ENCODE peak calls at places on chromosomes 5 and 9, in seven cellular contexts. J, H, M, D, Y, E and U are unnamed samples. For H3K4me1, the result is how much of the 10 kb centered on the place peaks cover.

GRCh38 chr9:133704711-133705181 is 33.4 kb downstream of the SARDH start:
- DNase-seq in Y (no peak), H (no peak), M (no peak), J (no peak), E (no peak), D (no peak), U (no peak)

GRCh38 chr9:127937046-127937382 is 640 bp downstream of the DPM2 start:
- DNase-seq in D (no peak), M (no peak), E (no peak), J (no peak), Y (no peak), H (no peak), U (no peak)

GRCh38 chr5:55634866-55635265 is 77.3 kb downstream of the SLC38A9 start:
- DNase-seq in D (no peak), Y (no peak), J (no peak), H (no peak), E (no peak), M (no peak), U (no peak)

GRCh38 chr5:150847334-150847695 is 994 bp downstream of the IRGM start:
- DNase-seq in J (no peak), D (no peak), Y (no peak), H (no peak), M (no peak), E (no peak), U (no peak)

GRCh38 chr9:31390352-31391025 is 994.0 kb upstream of the ACO1 start:
- DNase-seq in M (no peak), E (no peak), J (no peak), H (no peak), D (no peak), Y (peak), U (no peak)

GRCh38 chr5:50666261-50667078 is at the start of gene PARP8:
- DNase-seq in H (peak), Y (peak), D (peak), M (no peak), E (no peak), J (peak), U (peak)

GRCh38 chr5:150431574-150431973 is 18.0 kb downstream of the RPS14 start:
- DNase-seq in Y (peak), H (no peak), J (no peak), E (no peak), M (no peak), D (no peak), U (no peak)

GRCh38 chr5:35345222-35345621 is 114.9 kb upstream of the PRLR start:
- DNase-seq in M (peak), D (no peak), J (no peak), H (no peak), Y (no peak), E (no peak), U (no peak)

GRCh38 chr9:91379461-91379860 is 17.7 kb upstream of the AUH start:
- DNase-seq in H (no peak), M (no peak), J (no peak), Y (no peak), E (no peak), D (no peak), U (no peak)

GRCh38 chr5:173802670-173803165 is 85.4 kb upstream of the CPEB4 start:
- DNase-seq in H (peak), D (peak), J (no peak), M (peak), E (no peak), Y (no peak), U (no peak)

GRCh38 chr5:162107591-162107990 is 40.0 kb downstream of the GABRG2 start:
- DNase-seq in M (no peak), D (no peak), Y (no peak), H (no peak), J (no peak), E (no peak), U (no peak)

GRCh38 chr5:170420809-170421412 is 31.7 kb upstream of the KCNMB1 start:
- DNase-seq in Y (peak), M (peak), D (peak), E (peak), H (peak), J (peak), U (peak)

GRCh38 chr9:115289757-115290208 is 171.8 kb upstream of the TNC start:
- DNase-seq in E (no peak), H (peak), M (no peak), D (peak), Y (no peak), J (no peak), U (no peak)

GRCh38 chr5:132138260-132138659 is 64.7 kb downstream of the CSF2 start:
- DNase-seq in H (no peak), D (peak), Y (no peak), J (no peak), E (no peak), M (no peak), U (no peak)

GRCh38 chr9:37761511-37761910 is 7.9 kb downstream of the TRMT10B start:
- DNase-seq in D (peak), M (no peak), H (no peak), E (no peak), Y (no peak), J (no peak), U (no peak)

GRCh38 chr5:172447646-172448365 is 6.5 kb downstream of the SH3PXD2B start:
- DNase-seq in D (no peak), Y (no peak), H (no peak), M (no peak), E (no peak), J (no peak), U (no peak)

GRCh38 chr9:129875181-129875611 is 39.9 kb downstream of the USP20 start:
- DNase-seq in Y (no peak), J (no peak), D (no peak), M (no peak), H (no peak), E (peak), U (no peak)

GRCh38 chr5:145778144-145778900 is 56.8 kb downstream of the PRELID2 start:
- DNase-seq in E (peak), D (no peak), J (no peak), Y (no peak), M (no peak), H (no peak), U (no peak)

GRCh38 chr5:159764283-159764927 is 151.9 kb upstream of the ADRA1B start:
- DNase-seq in Y (no peak), E (no peak), M (no peak), D (peak), J (no peak), H (peak), U (no peak)

GRCh38 chr5:132774896-132775295 is 2.1 kb downstream of the SEPTIN8 start:
- DNase-seq in J (no peak), M (no peak), H (no peak), E (no peak), Y (no peak), D (no peak), U (no peak)

GRCh38 chr5:132434391-132434790 is 56.2 kb downstream of the IRF1 start:
- DNase-seq in E (no peak), D (peak), J (no peak), Y (no peak), M (no peak), H (no peak), U (no peak)

GRCh38 chr9:137067860-137068538 is 2.4 kb downstream of the SAPCD2 start:
- DNase-seq in M (peak), D (peak), H (peak), J (peak), Y (peak), E (peak), U (peak)

GRCh38 chr5:120152472-120152871 is 311.6 kb upstream of the PRR16 start:
- DNase-seq in J (no peak), Y (no peak), H (no peak), E (peak), D (peak), M (peak), U (no peak)

GRCh38 chr9:107710988-107711387 is 221.4 kb upstream of the KLF4 start:
- DNase-seq in E (no peak), H (no peak), J (no peak), D (no peak), Y (no peak), M (no peak), U (no peak)

GRCh38 chr9:93824386-93825294 is 130.5 kb downstream of the BARX1 start:
- DNase-seq in M (no peak), Y (no peak), E (no peak), H (no peak), D (no peak), J (no peak), U (no peak)

GRCh38 chr5:36389245-36389644 is 87.5 kb upstream of the RANBP3L start:
- DNase-seq in D (no peak), H (peak), Y (no peak), E (peak), J (no peak), M (no peak), U (no peak)

GRCh38 chr9:86540999-86541398 is 186.8 kb upstream of the TUT7 start:
- DNase-seq in J (no peak), E (no peak), H (no peak), Y (no peak), M (no peak), D (no peak), U (no peak)

GRCh38 chr9:81693639-81694378 is 4.5 kb upstream of the TLE1 start:
- DNase-seq in E (no peak), D (no peak), Y (no peak), M (no peak), J (no peak), H (no peak), U (no peak)

GRCh38 chr9:81689343-81690175 is at the start of gene TLE1:
- DNase-seq in M (peak), Y (peak), J (peak), D (peak), H (peak), E (no peak), U (peak)

GRCh38 chr9:81686614-81687520 is 2.5 kb downstream of the TLE1 start:
- DNase-seq in M (peak), D (peak), H (peak), Y (peak), E (no peak), J (peak), U (peak)

GRCh38 chr9:81687521-81688261 is 1.7 kb downstream of the TLE1 start:
- DNase-seq in D (no peak), M (peak), Y (peak), J (peak), H (peak), E (no peak), U (no peak)

GRCh38 chr9:81690251-81690851 is 1.0 kb upstream of the TLE1 start:
- DNase-seq in M (peak), Y (peak), H (peak), E (no peak), J (no peak), D (peak), U (no peak)
- H3K27ac ChIP-seq in M (peak), Y (no peak), H (peak), E (no peak), J (peak), D (peak), U (no peak)

GRCh38 chr9:135019224-135019623 is 68.2 kb upstream of the OLFM1 start:
- DNase-seq in E (no peak), H (no peak), D (no peak), J (no peak), Y (no peak), M (no peak), U (no peak)
- H3K4me1 ChIP-seq in E (under half), H (under half), D (under half), J (under half), Y (under half), M (under half), U (under half)

DNA sequence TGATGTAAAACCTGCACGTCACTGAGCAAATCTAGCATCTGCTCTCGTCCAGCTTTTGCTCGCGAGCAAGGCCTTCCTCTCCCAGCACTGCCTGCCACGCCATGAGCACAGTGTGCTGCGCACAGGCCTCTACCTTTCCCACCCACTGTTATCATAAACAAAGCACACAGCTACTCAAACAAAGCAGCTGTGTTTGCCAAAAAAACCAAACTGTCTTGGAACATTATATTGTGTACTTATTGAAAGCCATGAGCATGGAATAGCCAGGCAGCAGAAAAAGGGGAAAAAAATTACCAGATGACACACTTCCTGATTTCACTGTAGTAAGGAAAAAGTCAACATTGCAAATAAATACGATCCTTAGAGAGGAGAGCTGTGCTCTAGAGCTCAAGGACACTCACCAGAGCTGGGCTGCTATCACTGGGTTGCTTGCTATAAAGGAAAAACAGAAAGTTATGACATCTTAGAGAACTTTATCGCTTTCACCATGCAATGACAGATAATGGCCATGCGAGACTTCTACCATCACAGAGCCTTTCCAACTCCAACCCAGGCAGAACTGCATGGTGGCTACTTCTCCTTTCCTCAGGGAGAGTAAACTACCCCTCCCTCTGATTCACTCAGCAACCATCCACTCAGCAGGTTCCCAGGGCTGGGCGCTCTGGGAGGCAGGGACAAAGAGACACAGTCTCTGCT is 69.6 kb downstream of the EPB41L4B start:
- DNase-seq in Y (no peak), J (peak), D (peak), H (peak), E (peak), M (peak), U (no peak)
- H3K4me2 ChIP-seq in Y (no peak), J (no peak), D (peak), H (peak), E (peak), M (peak), U (no peak)

GRCh38 chr5:78610163-78610583 is 38.4 kb downstream of the LHFPL2 start:
- DNase-seq in D (peak), M (no peak), H (no peak), E (no peak), J (no peak), Y (no peak), U (no peak)

GRCh38 chr5:78612227-78613150 is 36.1 kb downstream of the LHFPL2 start:
- DNase-seq in D (no peak), M (no peak), Y (no peak), H (no peak), E (no peak), J (no peak), U (no peak)

GRCh38 chr5:78611161-78611605 is 37.4 kb downstream of the LHFPL2 start:
- DNase-seq in H (peak), Y (peak), D (peak), M (no peak), E (no peak), J (peak), U (no peak)

GRCh38 chr5:78613151-78613533 is 35.4 kb downstream of the LHFPL2 start:
- DNase-seq in M (no peak), D (no peak), H (no peak), J (no peak), Y (no peak), E (no peak), U (no peak)

DNA sequence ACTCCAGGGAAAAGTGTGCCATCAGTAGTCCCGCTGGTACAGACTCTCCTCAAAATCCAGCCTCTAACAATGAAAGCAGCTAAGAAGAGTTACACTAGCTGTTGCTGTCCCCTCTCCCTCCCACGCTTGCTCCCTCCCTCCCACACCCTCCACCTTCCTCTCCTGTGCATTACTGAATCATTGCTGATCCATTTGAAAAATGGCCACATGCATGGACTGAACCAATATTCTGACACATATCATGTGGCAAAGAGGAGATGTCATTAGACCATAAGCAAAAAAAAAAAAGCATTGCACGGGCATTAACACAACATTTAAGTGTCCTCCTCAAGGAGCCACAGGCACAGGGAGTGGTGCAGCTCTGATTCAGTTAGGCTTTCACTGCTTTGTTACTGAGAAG is 37.9 kb downstream of the LHFPL2 start:
- DNase-seq in D (no peak), J (no peak), H (no peak), E (no peak), M (no peak), Y (no peak), U (no peak)
- H3K27ac ChIP-seq in D (peak), J (no peak), H (peak), E (no peak), M (peak), Y (no peak), U (no peak)

GRCh38 chr5:95124101-95124500 is 160.8 kb downstream of the MCTP1 start:
- DNase-seq in J (no peak), Y (no peak), H (no peak), E (no peak), D (no peak), M (no peak), U (no peak)
- H3K4me1 ChIP-seq in J (under half), Y (under half), H (under half), E (under half), D (under half), M (under half), U (under half)

DNA sequence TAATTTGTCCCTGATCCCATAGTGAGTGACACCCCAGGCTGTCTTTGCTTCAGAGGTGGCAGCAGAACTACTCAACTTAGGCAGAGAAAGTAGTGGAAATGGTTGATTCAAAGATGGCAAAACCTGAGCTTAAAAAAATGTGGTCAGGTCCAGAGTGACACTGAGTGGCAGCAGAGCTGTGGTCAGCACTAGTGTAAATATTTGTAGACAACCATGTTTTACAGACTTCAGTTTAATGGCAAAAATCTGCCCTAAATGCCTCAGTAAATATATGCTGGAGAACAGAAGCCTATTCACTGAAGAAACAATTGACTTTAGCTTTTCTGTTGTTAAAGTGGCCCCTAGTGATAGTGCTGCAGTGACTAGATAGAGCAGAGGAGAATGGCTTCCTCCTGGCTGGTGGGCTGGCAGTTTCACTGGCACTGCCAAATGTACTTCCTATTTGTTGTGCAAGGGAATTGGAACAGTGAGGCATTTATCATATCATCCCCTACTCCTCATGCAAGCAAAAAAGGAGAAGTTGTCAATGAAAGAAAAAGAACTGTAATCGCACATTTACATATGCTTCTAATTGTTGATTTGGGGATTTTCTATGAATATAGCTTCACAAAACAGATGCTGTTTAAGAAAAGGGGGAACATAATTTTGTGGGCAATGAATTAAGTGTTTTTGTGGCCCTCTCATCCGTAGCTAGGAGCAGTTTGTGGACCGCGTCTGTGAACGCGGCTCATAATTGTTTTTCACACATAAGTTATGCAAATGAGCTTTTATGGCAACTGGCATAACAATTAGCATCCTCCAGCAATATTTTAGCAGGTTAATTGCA is 12.0 kb downstream of the PBX3 start:
- DNase-seq in H (no peak), Y (peak), D (no peak), M (no peak), E (no peak), J (no peak), U (peak)
- H3K4me2 ChIP-seq in H (peak), Y (peak), D (peak), M (no peak), E (no peak), J (peak), U (peak)